ENCODE peak calls at places on chromosomes 1 and 21, in nine cellular contexts. One of them, this sample, is unnamed.

GRCh38 chr21:27564684-27565280 is 597.9 kb upstream of the ADAMTS5 start:
- DNase-seq in uterus: peak
- DNase-seq in germinal center: no peak
- DNase-seq in RWPE1: peak
- DNase-seq in CD8-positive, alpha-beta memory T cell: no peak
- DNase-seq in heart left ventricle: no peak
- DNase-seq in kidney epithelial cell: peak
- DNase-seq in effector CD4-positive, alpha-beta T cell: no peak
- DNase-seq in AG10803: peak
- DNase-seq in this sample: peak

GRCh38 chr1:44377925-44378784 is 23.1 kb upstream of the ERI3 start:
- DNase-seq in uterus: peak
- DNase-seq in germinal center: peak
- DNase-seq in RWPE1: peak
- DNase-seq in CD8-positive, alpha-beta memory T cell: peak
- DNase-seq in heart left ventricle: no peak
- DNase-seq in kidney epithelial cell: no peak
- DNase-seq in effector CD4-positive, alpha-beta T cell: peak
- DNase-seq in AG10803: peak
- DNase-seq in this sample: peak

GRCh38 chr1:204357551-204357950 is 2.2 kb downstream of the PLEKHA6 start:
- DNase-seq in uterus: no peak
- DNase-seq in germinal center: no peak
- DNase-seq in RWPE1: no peak
- DNase-seq in CD8-positive, alpha-beta memory T cell: no peak
- DNase-seq in heart left ventricle: peak
- DNase-seq in kidney epithelial cell: no peak
- DNase-seq in effector CD4-positive, alpha-beta T cell: no peak
- DNase-seq in AG10803: no peak
- DNase-seq in this sample: no peak

GRCh38 chr1:8706995-8707396 is 110.4 kb downstream of the RERE start:
- DNase-seq in uterus: no peak
- DNase-seq in germinal center: no peak
- DNase-seq in RWPE1: peak
- DNase-seq in CD8-positive, alpha-beta memory T cell: no peak
- DNase-seq in heart left ventricle: no peak
- DNase-seq in kidney epithelial cell: no peak
- DNase-seq in effector CD4-positive, alpha-beta T cell: no peak
- DNase-seq in AG10803: peak
- DNase-seq in this sample: no peak

GRCh38 chr1:32336963-32337675 is 1.1 kb upstream of the MARCKSL1 start:
- DNase-seq in uterus: no peak
- DNase-seq in germinal center: peak
- DNase-seq in RWPE1: no peak
- DNase-seq in CD8-positive, alpha-beta memory T cell: peak
- DNase-seq in heart left ventricle: no peak
- DNase-seq in kidney epithelial cell: no peak
- DNase-seq in effector CD4-positive, alpha-beta T cell: peak
- DNase-seq in AG10803: peak
- DNase-seq in this sample: peak

GRCh38 chr1:233340031-233340555 is 12.6 kb downstream of the MAP3K21 start:
- DNase-seq in uterus: no peak
- DNase-seq in germinal center: no peak
- DNase-seq in RWPE1: no peak
- DNase-seq in CD8-positive, alpha-beta memory T cell: no peak
- DNase-seq in heart left ventricle: no peak
- DNase-seq in kidney epithelial cell: no peak
- DNase-seq in effector CD4-positive, alpha-beta T cell: no peak
- DNase-seq in AG10803: no peak
- DNase-seq in this sample: no peak

GRCh38 chr21:30478015-30478414 is 2.2 kb downstream of the KRTAP19-1 start:
- DNase-seq in uterus: no peak
- DNase-seq in germinal center: no peak
- DNase-seq in RWPE1: peak
- DNase-seq in CD8-positive, alpha-beta memory T cell: no peak
- DNase-seq in heart left ventricle: no peak
- DNase-seq in kidney epithelial cell: no peak
- DNase-seq in effector CD4-positive, alpha-beta T cell: no peak
- DNase-seq in AG10803: no peak
- DNase-seq in this sample: no peak

GRCh38 chr1:1540015-1540816 is at the start of gene TMEM240:
- DNase-seq in uterus: peak
- DNase-seq in germinal center: peak
- DNase-seq in RWPE1: no peak
- DNase-seq in CD8-positive, alpha-beta memory T cell: peak
- DNase-seq in heart left ventricle: peak
- DNase-seq in kidney epithelial cell: no peak
- DNase-seq in effector CD4-positive, alpha-beta T cell: peak
- DNase-seq in AG10803: peak
- DNase-seq in this sample: no peak

GRCh38 chr21:16752109-16752508 is 760.7 kb upstream of the CXADR start:
- DNase-seq in uterus: no peak
- DNase-seq in germinal center: no peak
- DNase-seq in RWPE1: no peak
- DNase-seq in CD8-positive, alpha-beta memory T cell: no peak
- DNase-seq in heart left ventricle: no peak
- DNase-seq in kidney epithelial cell: no peak
- DNase-seq in effector CD4-positive, alpha-beta T cell: no peak
- DNase-seq in AG10803: no peak
- DNase-seq in this sample: no peak

GRCh38 chr1:153598309-153599172 is 14.4 kb downstream of the S100A16 start:
- DNase-seq in uterus: no peak
- DNase-seq in germinal center: peak
- DNase-seq in RWPE1: no peak
- DNase-seq in CD8-positive, alpha-beta memory T cell: no peak
- DNase-seq in heart left ventricle: no peak
- DNase-seq in kidney epithelial cell: no peak
- DNase-seq in effector CD4-positive, alpha-beta T cell: no peak
- DNase-seq in AG10803: peak
- DNase-seq in this sample: peak

This sample was measured in OCI-LY7.